ENCODE peak calls at places on chromosome 14, in seven cellular contexts. Y, V, L, E, H, K and T are unnamed samples.

GRCh38 chr14:29222671-29223268 is 456.2 kb downstream of the FOXG1 start:
- DNase-seq in Y (peak), V (peak), L (no peak), E (peak), H (peak), K (no peak), T (peak)

GRCh38 chr14:83133986-83134664 is 1600.5 kb upstream of the SEL1L start:
- DNase-seq in Y (no peak), V (no peak), L (no peak), E (no peak), H (no peak), K (no peak), T (no peak)

GRCh38 chr14:60616326-60617044 is 32.8 kb downstream of the SIX1 start:
- DNase-seq in Y (no peak), V (no peak), L (no peak), E (no peak), H (no peak), K (no peak), T (no peak)

GRCh38 chr14:53894456-53894855 is 62.2 kb downstream of the BMP4 start:
- DNase-seq in Y (peak), V (peak), L (no peak), E (peak), H (peak), K (no peak), T (peak)

GRCh38 chr14:23351681-23352505 is 794 bp downstream of the SLC22A17 start:
- DNase-seq in Y (no peak), V (no peak), L (no peak), E (peak), H (no peak), K (no peak), T (no peak)

GRCh38 chr14:72839351-72839750 is 54.5 kb downstream of the DPF3 start:
- DNase-seq in Y (no peak), V (no peak), L (no peak), E (no peak), H (no peak), K (no peak), T (no peak)

GRCh38 chr14:21924479-21924878 is 250.9 kb upstream of the OR4E1 start:
- DNase-seq in Y (no peak), V (no peak), L (no peak), E (no peak), H (no peak), K (peak), T (no peak)

GRCh38 chr14:37597538-37598084 is 2.2 kb downstream of the TTC6 start:
- DNase-seq in Y (no peak), V (no peak), L (no peak), E (peak), H (no peak), K (no peak), T (no peak)

GRCh38 chr14:44170099-44170498 is 337.0 kb downstream of the FSCB start:
- DNase-seq in Y (no peak), V (no peak), L (no peak), E (no peak), H (peak), K (no peak), T (no peak)